ENCODE peak calls at places on chromosomes 1 and 21, in five cellular contexts. One of them, this sample, is unnamed.

GRCh38 chr1:16063921-16064320 is 9.5 kb downstream of the FAM131C start:
- DNase-seq in HuH-7: no peak
- DNase-seq in tibial artery: no peak
- DNase-seq in ureter: no peak
- DNase-seq in heart left ventricle: no peak
- DNase-seq in this sample: no peak

GRCh38 chr1:212595787-212596714 is 12.5 kb upstream of the ATF3 start:
- DNase-seq in tibial artery: no peak
- DNase-seq in ureter: no peak
- DNase-seq in heart left ventricle: no peak
- DNase-seq in HuH-7: no peak
- DNase-seq in this sample: no peak

GRCh38 chr1:156682166-156682890 is 5.1 kb upstream of the NES start:
- DNase-seq in HuH-7: no peak
- DNase-seq in heart left ventricle: no peak
- DNase-seq in ureter: no peak
- DNase-seq in tibial artery: no peak
- DNase-seq in this sample: no peak

GRCh38 chr1:62841587-62842169 is 57.7 kb downstream of the ATG4C start:
- DNase-seq in HuH-7: peak
- DNase-seq in tibial artery: no peak
- DNase-seq in ureter: peak
- DNase-seq in heart left ventricle: no peak
- DNase-seq in this sample: no peak

GRCh38 chr1:202164271-202165037 is 4.1 kb upstream of the PTPN7 start:
- DNase-seq in HuH-7: no peak
- DNase-seq in heart left ventricle: peak
- DNase-seq in ureter: no peak
- DNase-seq in tibial artery: no peak
- DNase-seq in this sample: no peak

GRCh38 chr1:190353538-190354101 is 124.0 kb downstream of the BRINP3 start:
- DNase-seq in ureter: no peak
- DNase-seq in HuH-7: no peak
- DNase-seq in heart left ventricle: no peak
- DNase-seq in tibial artery: no peak
- DNase-seq in this sample: no peak

GRCh38 chr1:192521734-192522133 is 53.8 kb upstream of the RGS1 start:
- DNase-seq in ureter: no peak
- DNase-seq in tibial artery: peak
- DNase-seq in HuH-7: no peak
- DNase-seq in heart left ventricle: no peak
- DNase-seq in this sample: no peak

GRCh38 chr1:116881879-116882520 is 27.7 kb upstream of the PTGFRN start:
- DNase-seq in HuH-7: peak
- DNase-seq in tibial artery: peak
- DNase-seq in heart left ventricle: no peak
- DNase-seq in ureter: no peak
- DNase-seq in this sample: no peak

GRCh38 chr21:42187976-42188653 is 30.8 kb upstream of the ABCG1 start:
- DNase-seq in ureter: peak
- DNase-seq in HuH-7: no peak
- DNase-seq in tibial artery: peak
- DNase-seq in heart left ventricle: no peak
- DNase-seq in this sample: no peak

GRCh38 chr1:224358288-224358687 is 1.6 kb downstream of the CNIH4 start:
- DNase-seq in tibial artery: no peak
- DNase-seq in ureter: no peak
- DNase-seq in heart left ventricle: no peak
- DNase-seq in HuH-7: no peak
- DNase-seq in this sample: no peak

GRCh38 chr21:28410264-28410663 is 582.4 kb downstream of the LTN1 start:
- DNase-seq in HuH-7: no peak
- DNase-seq in tibial artery: no peak
- DNase-seq in heart left ventricle: no peak
- DNase-seq in ureter: no peak
- DNase-seq in this sample: no peak

GRCh38 chr1:219963432-219963831 is 35.1 kb upstream of the SLC30A10 start:
- DNase-seq in tibial artery: no peak
- DNase-seq in HuH-7: no peak
- DNase-seq in ureter: no peak
- DNase-seq in heart left ventricle: no peak
- DNase-seq in this sample: no peak

GRCh38 chr1:155899683-155900082 is 11.5 kb downstream of the RIT1 start:
- DNase-seq in ureter: no peak
- DNase-seq in heart left ventricle: no peak
- DNase-seq in HuH-7: no peak
- DNase-seq in tibial artery: no peak
- DNase-seq in this sample: no peak

GRCh38 chr1:182977480-182977879 is 24.5 kb upstream of the SHCBP1L start:
- DNase-seq in tibial artery: no peak
- DNase-seq in HuH-7: no peak
- DNase-seq in heart left ventricle: no peak
- DNase-seq in ureter: no peak
- DNase-seq in this sample: no peak

GRCh38 chr1:232422901-232423300 is 207.0 kb downstream of the SIPA1L2 start:
- DNase-seq in ureter: no peak
- DNase-seq in tibial artery: no peak
- DNase-seq in heart left ventricle: no peak
- DNase-seq in HuH-7: peak
- DNase-seq in this sample: no peak

GRCh38 chr1:233015965-233016364 is 65.6 kb downstream of the NTPCR start:
- DNase-seq in HuH-7: no peak
- DNase-seq in ureter: no peak
- DNase-seq in tibial artery: no peak
- DNase-seq in heart left ventricle: no peak
- DNase-seq in this sample: no peak

GRCh38 chr1:21669033-21669286 is 197 bp downstream of the RAP1GAP start:
- DNase-seq in ureter: no peak
- DNase-seq in heart left ventricle: no peak
- DNase-seq in HuH-7: no peak
- DNase-seq in tibial artery: no peak
- DNase-seq in this sample: no peak

GRCh38 chr1:6507037-6507428 is 15.6 kb upstream of the PLEKHG5 start:
- DNase-seq in heart left ventricle: no peak
- DNase-seq in ureter: no peak
- DNase-seq in HuH-7: no peak
- DNase-seq in tibial artery: no peak
- DNase-seq in this sample: no peak

GRCh38 chr1:54456921-54457529 is 50.8 kb upstream of the SSBP3 start:
- DNase-seq in HuH-7: no peak
- DNase-seq in heart left ventricle: no peak
- DNase-seq in ureter: no peak
- DNase-seq in tibial artery: no peak
- DNase-seq in this sample: no peak

GRCh38 chr1:219958875-219959417 is 30.6 kb upstream of the SLC30A10 start:
- DNase-seq in tibial artery: no peak
- DNase-seq in heart left ventricle: no peak
- DNase-seq in ureter: no peak
- DNase-seq in HuH-7: peak
- DNase-seq in this sample: no peak

GRCh38 chr1:117928881-117929339 is 511 bp downstream of the GDAP2 start:
- DNase-seq in heart left ventricle: peak
- DNase-seq in ureter: peak
- DNase-seq in HuH-7: peak
- DNase-seq in tibial artery: peak
- DNase-seq in this sample: no peak

GRCh38 chr1:244087021-244087560 is 36.0 kb downstream of the ZBTB18 start:
- DNase-seq in ureter: no peak
- DNase-seq in heart left ventricle: no peak
- DNase-seq in HuH-7: no peak
- DNase-seq in tibial artery: no peak
- DNase-seq in this sample: no peak

GRCh38 chr1:151841141-151841540 is 1.5 kb upstream of the C2CD4D start:
- DNase-seq in tibial artery: no peak
- DNase-seq in HuH-7: no peak
- DNase-seq in ureter: no peak
- DNase-seq in heart left ventricle: no peak
- DNase-seq in this sample: no peak

GRCh38 chr21:45322960-45323461 is 35.3 kb upstream of the POFUT2 start:
- DNase-seq in tibial artery: peak
- DNase-seq in HuH-7: no peak
- DNase-seq in ureter: no peak
- DNase-seq in heart left ventricle: peak
- DNase-seq in this sample: no peak

GRCh38 chr1:30083800-30084464 is 639.5 kb downstream of the MATN1 start:
- DNase-seq in ureter: no peak
- DNase-seq in heart left ventricle: no peak
- DNase-seq in tibial artery: no peak
- DNase-seq in HuH-7: no peak
- DNase-seq in this sample: no peak

GRCh38 chr1:161499099-161500078 is 5.9 kb upstream of the FCGR2A start:
- DNase-seq in ureter: no peak
- DNase-seq in heart left ventricle: no peak
- DNase-seq in HuH-7: no peak
- DNase-seq in tibial artery: no peak
- DNase-seq in this sample: no peak

GRCh38 chr1:161389691-161390558 is 22.2 kb upstream of the CFAP126 start:
- DNase-seq in tibial artery: peak
- DNase-seq in HuH-7: peak
- DNase-seq in heart left ventricle: peak
- DNase-seq in ureter: peak
- DNase-seq in this sample: peak

GRCh38 chr21:31180256-31181088 is 142.2 kb upstream of the KRTAP19-8 start:
- DNase-seq in tibial artery: no peak
- DNase-seq in heart left ventricle: no peak
- DNase-seq in ureter: no peak
- DNase-seq in HuH-7: peak
- DNase-seq in this sample: no peak

GRCh38 chr1:69421286-69421685 is 146.4 kb upstream of the LRRC7 start:
- DNase-seq in tibial artery: no peak
- DNase-seq in heart left ventricle: no peak
- DNase-seq in ureter: no peak
- DNase-seq in HuH-7: no peak
- DNase-seq in this sample: no peak

GRCh38 chr1:150213170-150214098 is 22.5 kb downstream of the ANP32E start:
- DNase-seq in ureter: peak
- DNase-seq in tibial artery: peak
- DNase-seq in heart left ventricle: peak
- DNase-seq in HuH-7: peak
- DNase-seq in this sample: peak

GRCh38 chr1:69991644-69992043 is 213.7 kb downstream of the LRRC40 start:
- DNase-seq in HuH-7: no peak
- DNase-seq in heart left ventricle: no peak
- DNase-seq in tibial artery: no peak
- DNase-seq in ureter: no peak
- DNase-seq in this sample: no peak

GRCh38 chr1:64539808-64540207 is 69.9 kb downstream of the CACHD1 start:
- DNase-seq in ureter: peak
- DNase-seq in heart left ventricle: peak
- DNase-seq in HuH-7: no peak
- DNase-seq in tibial artery: peak
- DNase-seq in this sample: no peak

GRCh38 chr1:8880068-8880676 is 1.7 kb upstream of the ENO1 start:
- DNase-seq in ureter: peak
- DNase-seq in HuH-7: peak
- DNase-seq in tibial artery: peak
- DNase-seq in heart left ventricle: no peak
- DNase-seq in this sample: no peak

GRCh38 chr1:165945911-165946310 is 118.5 kb downstream of the UCK2 start:
- DNase-seq in tibial artery: no peak
- DNase-seq in heart left ventricle: no peak
- DNase-seq in ureter: no peak
- DNase-seq in HuH-7: no peak
- DNase-seq in this sample: no peak

GRCh38 chr1:158087320-158087927 is 93.3 kb upstream of the CD1D start:
- DNase-seq in ureter: no peak
- DNase-seq in HuH-7: peak
- DNase-seq in tibial artery: peak
- DNase-seq in heart left ventricle: no peak
- DNase-seq in this sample: no peak

GRCh38 chr1:42753070-42753469 is 13.0 kb upstream of the CLDN19 start:
- DNase-seq in heart left ventricle: no peak
- DNase-seq in HuH-7: no peak
- DNase-seq in tibial artery: no peak
- DNase-seq in ureter: no peak
- DNase-seq in this sample: no peak